ENCODE peak calls at places on chromosome 5, in eight cellular contexts. Y is prostate gland; S is HT1080; N is cardiac fibroblast; R is glomerular endothelial cell; I is activated T-cell treated with anti-CD3 and anti-CD28 coated beads, Interleukin-2, amount 50 U/mL, for 48 hours; F is left ventricle myocardium inferior; U is MCF 10A. V is an unnamed sample.
A peak's percentile ranks its signal among the peaks of the same experiment; 100 is the strongest.

GRCh38 chr5:66989286-66989685 is 207.3 kb downstream of the CD180 start:
- DNase-seq in Y (no peak), S (peak; percentile 83), N (peak; percentile 42), R (no peak), I (no peak), F (no peak), U (no peak), V (no peak)

GRCh38 chr5:52648726-52649125 is 139.0 kb upstream of the ITGA1 start:
- DNase-seq in Y (no peak), S (no peak), N (no peak), R (no peak), I (no peak), F (no peak), U (no peak), V (no peak)

GRCh38 chr5:8322478-8322877 is 453.5 kb downstream of the MTRR start:
- DNase-seq in Y (no peak), S (no peak), N (no peak), R (no peak), I (no peak), F (no peak), U (no peak), V (no peak)

GRCh38 chr5:35313296-35313695 is 83.0 kb upstream of the PRLR start:
- DNase-seq in Y (no peak), S (peak; percentile 86), N (peak; percentile 52), R (no peak), I (no peak), F (no peak), U (peak; percentile 90), V (no peak)

GRCh38 chr5:179872356-179873160 is 13.9 kb upstream of the MRNIP start:
- DNase-seq in Y (no peak), S (no peak), N (no peak), R (no peak), I (no peak), F (no peak), U (no peak), V (no peak)

GRCh38 chr5:127865273-127865672 is 162.1 kb downstream of the CCDC192 start:
- DNase-seq in Y (no peak), S (no peak), N (no peak), R (no peak), I (no peak), F (no peak), U (no peak), V (no peak)

GRCh38 chr5:106454651-106455415 is 1215.9 kb downstream of the EFNA5 start:
- DNase-seq in Y (no peak), S (peak; percentile 75), N (peak; percentile 42), R (peak; percentile 27), I (no peak), F (no peak), U (peak; percentile 45), V (no peak)

GRCh38 chr5:176189857-176190256 is 48.4 kb upstream of the SIMC1 start:
- DNase-seq in Y (no peak), S (no peak), N (no peak), R (no peak), I (no peak), F (no peak), U (no peak), V (no peak)

GRCh38 chr5:131563434-131564228 is 71.4 kb downstream of the RAPGEF6 start:
- DNase-seq in Y (no peak), S (no peak), N (no peak), R (no peak), I (no peak), F (no peak), U (no peak), V (no peak)

GRCh38 chr5:89265511-89266169 is 382.7 kb upstream of the MEF2C start:
- DNase-seq in Y (no peak), S (peak; percentile 73), N (peak; percentile 40), R (no peak), I (no peak), F (no peak), U (no peak), V (no peak)

GRCh38 chr5:10660135-10660534 is 96.3 kb downstream of the ANKRD33B start:
- DNase-seq in Y (no peak), S (no peak), N (no peak), R (no peak), I (no peak), F (no peak), U (no peak), V (no peak)

GRCh38 chr5:12837592-12837991 is 933.3 kb upstream of the CTNND2 start:
- DNase-seq in Y (no peak), S (no peak), N (no peak), R (no peak), I (no peak), F (no peak), U (no peak), V (no peak)

GRCh38 chr5:173204185-173204979 is 30.6 kb downstream of the NKX2-5 start:
- DNase-seq in Y (no peak), S (peak; percentile 28), N (peak; percentile 50), R (no peak), I (no peak), F (no peak), U (peak; percentile 67), V (no peak)

GRCh38 chr5:132812123-132812948 is 766 bp upstream of the SOWAHA start:
- DNase-seq in Y (no peak), S (no peak), N (no peak), R (no peak), I (no peak), F (no peak), U (no peak), V (no peak)

GRCh38 chr5:83368317-83368716 is 103.2 kb upstream of the VCAN start:
- DNase-seq in Y (no peak), S (peak; percentile 93), N (peak; percentile 35), R (no peak), I (no peak), F (no peak), U (peak; percentile 90), V (no peak)

GRCh38 chr5:131068893-131069643 is 96.0 kb downstream of the HINT1 start:
- DNase-seq in Y (no peak), S (peak; percentile 18), N (no peak), R (no peak), I (peak; percentile 43), F (no peak), U (no peak), V (peak; percentile 78)

GRCh38 chr5:141597814-141598213 is 21.0 kb downstream of the DIAPH1 start:
- DNase-seq in Y (no peak), S (no peak), N (no peak), R (no peak), I (no peak), F (no peak), U (no peak), V (no peak)

GRCh38 chr5:143896471-143896870 is 84.5 kb downstream of the HMHB1 start:
- DNase-seq in Y (no peak), S (no peak), N (no peak), R (no peak), I (no peak), F (no peak), U (no peak), V (no peak)

GRCh38 chr5:65816729-65817128 is 94.7 kb downstream of the NLN start:
- DNase-seq in Y (no peak), S (no peak), N (no peak), R (no peak), I (no peak), F (no peak), U (peak; percentile 6), V (no peak)

V was measured in naive thymus-derived CD8-positive, alpha-beta T cell.